ENCODE peak calls at places on chromosome 18, in eight cellular contexts. X, M, A, G, J, P, D and Q are unnamed samples.

GRCh38 chr18:24766376-24766775 is 305.9 kb downstream of the HRH4 start:
- DNase-seq in X (no peak), M (no peak), A (no peak), G (no peak), J (no peak), P (no peak), D (no peak), Q (no peak)

GRCh38 chr18:39561136-39561535 is 1995.5 kb upstream of the CELF4 start:
- DNase-seq in X (no peak), M (no peak), A (no peak), G (no peak), J (no peak), P (no peak), D (no peak), Q (no peak)

GRCh38 chr18:10057808-10058791 is 144.3 kb downstream of the VAPA start:
- DNase-seq in X (no peak), M (no peak), A (no peak), G (peak), J (no peak), P (no peak), D (no peak), Q (no peak)

GRCh38 chr18:51266736-51267135 is 69.3 kb upstream of the MEX3C start:
- DNase-seq in X (no peak), M (no peak), A (no peak), G (no peak), J (no peak), P (no peak), D (no peak), Q (no peak)

GRCh38 chr18:13259701-13260100 is 41.1 kb downstream of the LDLRAD4 start:
- DNase-seq in X (no peak), M (no peak), A (no peak), G (no peak), J (no peak), P (no peak), D (no peak), Q (no peak)

GRCh38 chr18:76410660-76411417 is 84.2 kb downstream of the ZNF516 start:
- DNase-seq in X (no peak), M (no peak), A (no peak), G (no peak), J (no peak), P (no peak), D (peak), Q (no peak)

GRCh38 chr18:61738042-61738441 is 154.8 kb downstream of the RNF152 start:
- DNase-seq in X (no peak), M (no peak), A (no peak), G (no peak), J (no peak), P (no peak), D (no peak), Q (no peak)

GRCh38 chr18:75350857-75351256 is 76.6 kb downstream of the SMIM21 start:
- DNase-seq in X (no peak), M (no peak), A (no peak), G (no peak), J (no peak), P (no peak), D (no peak), Q (no peak)

GRCh38 chr18:74698881-74699280 is 101.2 kb downstream of the ZNF407 start:
- DNase-seq in X (no peak), M (no peak), A (no peak), G (no peak), J (no peak), P (no peak), D (no peak), Q (no peak)

GRCh38 chr18:75107196-75107930 is 101.6 kb downstream of the PTGR3 start:
- DNase-seq in X (no peak), M (no peak), A (no peak), G (no peak), J (no peak), P (no peak), D (no peak), Q (no peak)

GRCh38 chr18:9475643-9476580 is 599 bp downstream of the RALBP1 start:
- DNase-seq in X (no peak), M (peak), A (peak), G (no peak), J (peak), P (no peak), D (peak), Q (peak)

GRCh38 chr18:74623047-74623816 is 25.6 kb downstream of the ZNF407 start:
- DNase-seq in X (no peak), M (no peak), A (peak), G (no peak), J (no peak), P (no peak), D (peak), Q (peak)

GRCh38 chr18:57447154-57447621 is 12.0 kb downstream of the ONECUT2 start:
- DNase-seq in X (no peak), M (no peak), A (peak), G (no peak), J (no peak), P (no peak), D (no peak), Q (no peak)

GRCh38 chr18:48580782-48581181 is 42.0 kb downstream of the CTIF start:
- DNase-seq in X (no peak), M (no peak), A (peak), G (no peak), J (no peak), P (no peak), D (no peak), Q (no peak)

GRCh38 chr18:6614952-6615351 is 114.6 kb upstream of the ARHGAP28 start:
- DNase-seq in X (no peak), M (no peak), A (no peak), G (no peak), J (no peak), P (no peak), D (no peak), Q (no peak)

GRCh38 chr18:45715212-45715780 is 8.7 kb upstream of the SLC14A1 start:
- DNase-seq in X (no peak), M (no peak), A (peak), G (no peak), J (no peak), P (no peak), D (no peak), Q (no peak)

GRCh38 chr18:55998071-55998522 is 410.1 kb upstream of the TCF4 start:
- DNase-seq in X (no peak), M (no peak), A (peak), G (peak), J (peak), P (no peak), D (no peak), Q (no peak)

GRCh38 chr18:43785145-43785544 is 507.9 kb upstream of the SYT4 start:
- DNase-seq in X (no peak), M (no peak), A (no peak), G (no peak), J (no peak), P (no peak), D (no peak), Q (no peak)

GRCh38 chr18:5424903-5425302 is 118.9 kb downstream of the EPB41L3 start:
- DNase-seq in X (no peak), M (no peak), A (peak), G (no peak), J (no peak), P (no peak), D (peak), Q (no peak)

GRCh38 chr18:8937695-8938094 is 164.8 kb upstream of the NDUFV2 start:
- DNase-seq in X (no peak), M (no peak), A (peak), G (no peak), J (no peak), P (no peak), D (no peak), Q (no peak)

GRCh38 chr18:31064130-31064529 is 21.6 kb upstream of the DSC3 start:
- DNase-seq in X (no peak), M (no peak), A (no peak), G (no peak), J (no peak), P (no peak), D (no peak), Q (no peak)
- H3K27ac ChIP-seq in X (no peak), M (no peak), A (no peak), G (no peak), J (no peak), P (no peak), D (no peak), Q (no peak)

GRCh38 chr18:37450434-37451133 is 115.0 kb downstream of the CELF4 start:
- DNase-seq in X (no peak), M (no peak), A (peak), G (peak), J (no peak), P (no peak), D (no peak), Q (no peak)
- H3K27ac ChIP-seq in X (no peak), M (no peak), A (no peak), G (no peak), J (no peak), P (no peak), D (no peak), Q (no peak)

GRCh38 chr18:77524909-77525308 is 275.3 kb downstream of the GALR1 start:
- DNase-seq in X (no peak), M (no peak), A (no peak), G (no peak), J (no peak), P (no peak), D (no peak), Q (no peak)

GRCh38 chr18:77530732-77531131 is 281.1 kb downstream of the GALR1 start:
- DNase-seq in X (no peak), M (no peak), A (peak), G (no peak), J (no peak), P (no peak), D (no peak), Q (no peak)

GRCh38 chr18:77526962-77527361 is 277.3 kb downstream of the GALR1 start:
- DNase-seq in X (no peak), M (no peak), A (no peak), G (no peak), J (no peak), P (no peak), D (no peak), Q (no peak)

GRCh38 chr18:77528877-77529276 is 279.2 kb downstream of the GALR1 start:
- DNase-seq in X (no peak), M (no peak), A (no peak), G (no peak), J (no peak), P (no peak), D (no peak), Q (no peak)

DNA sequence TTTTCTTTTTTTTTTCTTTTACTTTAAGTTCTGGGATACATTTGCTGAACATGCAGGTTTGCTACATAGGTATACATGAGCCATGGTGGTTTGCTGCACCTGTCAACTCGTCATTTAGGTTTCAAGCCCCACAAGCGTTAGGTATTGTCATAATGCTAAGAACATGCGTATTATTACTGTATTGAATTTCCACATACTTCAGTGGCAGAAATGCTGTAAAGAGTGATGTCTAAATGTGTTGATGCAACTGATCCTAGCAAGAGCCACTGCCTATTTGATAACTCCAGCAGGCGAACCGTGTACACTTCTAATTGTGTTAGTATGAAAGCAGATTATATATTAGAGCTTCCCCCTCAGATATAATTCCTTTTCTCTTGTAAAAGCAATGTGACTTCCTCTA is 279.8 kb downstream of the GALR1 start:
- DNase-seq in X (no peak), M (no peak), A (no peak), G (no peak), J (no peak), P (no peak), D (no peak), Q (no peak)
- H3K27ac ChIP-seq in X (no peak), M (no peak), A (no peak), G (no peak), J (no peak), P (no peak), D (no peak), Q (no peak)

GRCh38 chr18:54020346-54020745 is 204.1 kb downstream of the MBD2 start:
- DNase-seq in X (no peak), M (no peak), A (no peak), G (no peak), J (no peak), P (no peak), D (no peak), Q (no peak)

GRCh38 chr18:54023471-54023870 is 201.0 kb downstream of the MBD2 start:
- DNase-seq in X (no peak), M (no peak), A (no peak), G (no peak), J (no peak), P (no peak), D (no peak), Q (no peak)

GRCh38 chr18:54020971-54021370 is 203.5 kb downstream of the MBD2 start:
- DNase-seq in X (no peak), M (no peak), A (no peak), G (no peak), J (no peak), P (no peak), D (no peak), Q (no peak)
- H3K27ac ChIP-seq in X (no peak), M (no peak), A (no peak), G (no peak), J (no peak), P (no peak), D (no peak), Q (no peak)

GRCh38 chr18:3250237-3251107 is 2.9 kb downstream of the MYL12A start:
- DNase-seq in X (no peak), M (no peak), A (no peak), G (no peak), J (no peak), P (no peak), D (no peak), Q (no peak)
- H3K27ac ChIP-seq in X (peak), M (peak), A (no peak), G (peak), J (no peak), P (peak), D (peak), Q (peak)